ENCODE peak calls at places on chromosomes 1 and 21, in four cellular contexts. C, Q, N and R are unnamed samples.

GRCh38 chr1:56773341-56774066 is 45.7 kb downstream of the FYB2 start:
- DNase-seq in N (no peak), C (no peak), Q (no peak), R (no peak)

GRCh38 chr1:154696001-154696400 is 88.0 kb upstream of the ADAR start:
- DNase-seq in N (no peak), C (no peak), Q (no peak), R (no peak)

GRCh38 chr1:231508941-231509340 is 19.5 kb upstream of the TSNAX start:
- DNase-seq in N (no peak), C (no peak), Q (no peak), R (no peak)

GRCh38 chr21:37842163-37842919 is 73.9 kb downstream of the KCNJ6 start:
- DNase-seq in C (no peak), N (no peak), Q (no peak), R (no peak)

GRCh38 chr1:203440780-203441179 is 34.8 kb upstream of the PRELP start:
- DNase-seq in N (no peak), C (peak; percentile 23), Q (no peak), R (no peak)

GRCh38 chr1:84782311-84782771 is 92.1 kb upstream of the SSX2IP start:
- DNase-seq in C (peak; percentile 68), Q (peak; percentile 80), N (peak; percentile 81), R (peak; percentile 74)

GRCh38 chr1:203306089-203306969 is 1.0 kb downstream of the BTG2 start:
- DNase-seq in C (no peak), N (no peak), Q (no peak), R (no peak)

GRCh38 chr1:240672132-240672811 is 60.3 kb upstream of the GREM2 start:
- DNase-seq in Q (no peak), N (no peak), C (no peak), R (no peak)

GRCh38 chr1:110756506-110756905 is 81.8 kb upstream of the KCNA3 start:
- DNase-seq in N (no peak), Q (no peak), C (no peak), R (no peak)